ENCODE peak calls at places on chromosome 5, in five cellular contexts. D is smooth muscle cell of the brain vasculature; Y is B cell; O is stimulated activated CD4-positive, alpha-beta T cell treated with anti-CD3 and anti-CD28 coated beads, Interleukin-4, amount 100 ng/mL, for 4 hours; L is activated CD8-positive, alpha-beta memory T cell treated with anti-CD3 and anti-CD28 coated beads, Interleukin-2, amount 50 U/mL, for 4 hours. U is an unnamed sample.

GRCh38 chr5:82605441-82605973 is 327.4 kb upstream of the RPS23 start:
- DNase-seq in D (no peak), Y (no peak), O (no peak), L (no peak), U (no peak)

GRCh38 chr5:14487896-14488570 is 93.6 kb upstream of the OTULINL start:
- DNase-seq in D (no peak), Y (no peak), O (no peak), L (no peak), U (no peak)

GRCh38 chr5:137291436-137291835 is 207.7 kb downstream of the SPOCK1 start:
- DNase-seq in D (no peak), Y (no peak), O (no peak), L (no peak), U (no peak)

GRCh38 chr5:72517961-72518690 is 10.9 kb upstream of the ZNF366 start:
- DNase-seq in D (peak; percentile 88), Y (peak; percentile 46), O (no peak), L (no peak), U (no peak)

GRCh38 chr5:65105301-65105700 is 336.6 kb downstream of the CWC27 start:
- DNase-seq in D (no peak), Y (no peak), O (no peak), L (no peak), U (no peak)

GRCh38 chr5:14816999-14817761 is 54.4 kb downstream of the ANKH start:
- DNase-seq in D (peak; percentile 83), Y (no peak), O (no peak), L (no peak), U (peak; percentile 30)

GRCh38 chr5:76099286-76099702 is 16.1 kb downstream of the SV2C start:
- DNase-seq in D (no peak), Y (no peak), O (no peak), L (no peak), U (no peak)

GRCh38 chr5:125267636-125268248 is 521.3 kb upstream of the ZNF608 start:
- DNase-seq in D (no peak), Y (no peak), O (no peak), L (no peak), U (no peak)

GRCh38 chr5:32960340-32961065 is 249.4 kb downstream of the NPR3 start:
- DNase-seq in D (no peak), Y (no peak), O (no peak), L (no peak), U (no peak)

GRCh38 chr5:150134198-150134588 is 21.5 kb downstream of the PDGFRB start:
- DNase-seq in D (no peak), Y (no peak), O (no peak), L (no peak), U (no peak)

GRCh38 chr5:56164371-56164770 is 68.8 kb downstream of the ANKRD55 start:
- DNase-seq in D (no peak), Y (no peak), O (no peak), L (no peak), U (no peak)

GRCh38 chr5:117833666-117834065 is 1154.7 kb downstream of the DTWD2 start:
- DNase-seq in D (no peak), Y (no peak), O (no peak), L (no peak), U (no peak)

GRCh38 chr5:176543428-176544182 is 5.5 kb upstream of the CDHR2 start:
- DNase-seq in D (no peak), Y (peak; percentile 87), O (peak; percentile 62), L (peak; percentile 73), U (peak; percentile 86)

GRCh38 chr5:18333841-18334240 is 699.6 kb downstream of the TAF11L14 start:
- DNase-seq in D (no peak), Y (no peak), O (no peak), L (no peak), U (no peak)

GRCh38 chr5:169546346-169546745 is 37.2 kb upstream of the SPDL1 start:
- DNase-seq in D (no peak), Y (no peak), O (no peak), L (no peak), U (no peak)

GRCh38 chr5:157351386-157352089 is 85.6 kb downstream of the CYFIP2 start:
- DNase-seq in D (no peak), Y (no peak), O (no peak), L (no peak), U (no peak)

GRCh38 chr5:170755679-170756456 is 27.7 kb upstream of the GABRP start:
- DNase-seq in D (no peak), Y (no peak), O (no peak), L (no peak), U (no peak)

GRCh38 chr5:152649609-152650008 is 244.5 kb upstream of the NMUR2 start:
- DNase-seq in D (no peak), Y (no peak), O (no peak), L (no peak), U (no peak)

GRCh38 chr5:72525816-72526215 is 18.6 kb upstream of the ZNF366 start:
- DNase-seq in D (no peak), Y (no peak), O (no peak), L (no peak), U (no peak)

GRCh38 chr5:167964529-167964928 is 326.9 kb upstream of the WWC1 start:
- DNase-seq in D (no peak), Y (no peak), O (no peak), L (no peak), U (no peak)

GRCh38 chr5:58497956-58498942 is 7.0 kb downstream of the GAPT start:
- DNase-seq in D (peak; percentile 3), Y (no peak), O (no peak), L (no peak), U (no peak)